ENCODE peak calls at places on chromosome 19, in four cellular contexts. One of them, this sample, is unnamed.

GRCh38 chr19:17075860-17076538 is 422 bp downstream of the MYO9B start:
- DNase-seq in astrocyte of the spinal cord: peak; percentile 30
- DNase-seq in GM12865: peak; percentile 66
- DNase-seq in caudate nucleus: no peak
- DNase-seq in this sample: peak; percentile 31

GRCh38 chr19:1863638-1864479 is 480 bp upstream of the KLF16 start:
- DNase-seq in GM12865: peak; percentile 97
- DNase-seq in caudate nucleus: peak; percentile 90
- DNase-seq in astrocyte of the spinal cord: peak; percentile 95
- DNase-seq in this sample: peak; percentile 97

GRCh38 chr19:54422136-54422535 is 6.9 kb downstream of the TTYH1 start:
- DNase-seq in caudate nucleus: no peak
- DNase-seq in GM12865: no peak
- DNase-seq in astrocyte of the spinal cord: no peak
- DNase-seq in this sample: no peak

GRCh38 chr19:48424694-48425219 is 21.0 kb upstream of the GRWD1 start:
- DNase-seq in astrocyte of the spinal cord: peak; percentile 67
- DNase-seq in caudate nucleus: no peak
- DNase-seq in GM12865: peak; percentile 45
- DNase-seq in this sample: no peak

GRCh38 chr19:11091343-11092153 is 2.3 kb downstream of the LDLR start:
- DNase-seq in caudate nucleus: peak; percentile 65
- DNase-seq in GM12865: peak; percentile 44
- DNase-seq in astrocyte of the spinal cord: peak; percentile 94
- DNase-seq in this sample: no peak

GRCh38 chr19:8050274-8051096 is 2.1 kb upstream of the CCL25 start:
- DNase-seq in astrocyte of the spinal cord: peak; percentile 55
- DNase-seq in caudate nucleus: peak; percentile 77
- DNase-seq in GM12865: peak; percentile 99
- DNase-seq in this sample: peak; percentile 19

GRCh38 chr19:17889609-17890214 is 18.0 kb downstream of the SLC5A5 start:
- DNase-seq in astrocyte of the spinal cord: peak; percentile 59
- DNase-seq in GM12865: no peak
- DNase-seq in caudate nucleus: no peak
- DNase-seq in this sample: no peak

GRCh38 chr19:38250821-38251563 is 5.2 kb downstream of the PPP1R14A start:
- DNase-seq in caudate nucleus: peak; percentile 73
- DNase-seq in astrocyte of the spinal cord: peak; percentile 43
- DNase-seq in GM12865: no peak
- DNase-seq in this sample: no peak

GRCh38 chr19:11581740-11582139 is 4.3 kb upstream of the ACP5 start:
- DNase-seq in GM12865: peak; percentile 95
- DNase-seq in astrocyte of the spinal cord: no peak
- DNase-seq in caudate nucleus: no peak
- DNase-seq in this sample: peak; percentile 79

GRCh38 chr19:51000981-51001380 is 423 bp downstream of the KLK8 start:
- DNase-seq in GM12865: no peak
- DNase-seq in astrocyte of the spinal cord: no peak
- DNase-seq in caudate nucleus: no peak
- DNase-seq in this sample: no peak

GRCh38 chr19:33814181-33815165 is 17.8 kb downstream of the KCTD15 start:
- DNase-seq in astrocyte of the spinal cord: no peak
- DNase-seq in GM12865: no peak
- DNase-seq in caudate nucleus: no peak
- DNase-seq in this sample: no peak

GRCh38 chr19:1307755-1308303 is 22.2 kb downstream of the EFNA2 start:
- DNase-seq in GM12865: no peak
- DNase-seq in caudate nucleus: no peak
- DNase-seq in astrocyte of the spinal cord: no peak
- DNase-seq in this sample: no peak

GRCh38 chr19:6424190-6424938 is at the start of gene KHSRP:
- DNase-seq in astrocyte of the spinal cord: no peak
- DNase-seq in GM12865: peak; percentile 46
- DNase-seq in caudate nucleus: no peak
- DNase-seq in this sample: peak; percentile 13

This sample was measured in MM.1S.